ENCODE peak calls at places on chromosome 14, in five cellular contexts. One of them, this sample, is unnamed.

GRCh38 chr14:72595152-72595551 is 298.7 kb downstream of the DPF3 start:
- DNase-seq in OCI-LY7: no peak
- DNase-seq in stimulated activated CD4-positive, alpha-beta T cell treated with anti-CD3 and anti-CD28 coated beads, Interleukin-15, amount 100 ng/mL, for 1 hour: no peak
- DNase-seq in T-helper 1 cell: no peak
- DNase-seq in H54: no peak
- DNase-seq in this sample: no peak

GRCh38 chr14:33914676-33915516 is 36.0 kb downstream of the EGLN3 start:
- DNase-seq in OCI-LY7: no peak
- DNase-seq in stimulated activated CD4-positive, alpha-beta T cell treated with anti-CD3 and anti-CD28 coated beads, Interleukin-15, amount 100 ng/mL, for 1 hour: no peak
- DNase-seq in T-helper 1 cell: no peak
- DNase-seq in H54: peak
- DNase-seq in this sample: no peak

GRCh38 chr14:31561155-31561846 is at the start of gene NUBPL:
- DNase-seq in OCI-LY7: peak
- DNase-seq in stimulated activated CD4-positive, alpha-beta T cell treated with anti-CD3 and anti-CD28 coated beads, Interleukin-15, amount 100 ng/mL, for 1 hour: peak
- DNase-seq in T-helper 1 cell: peak
- DNase-seq in H54: peak
- DNase-seq in this sample: peak

GRCh38 chr14:30958555-30959407 is 66.7 kb upstream of the AP4S1 start:
- DNase-seq in OCI-LY7: no peak
- DNase-seq in stimulated activated CD4-positive, alpha-beta T cell treated with anti-CD3 and anti-CD28 coated beads, Interleukin-15, amount 100 ng/mL, for 1 hour: no peak
- DNase-seq in T-helper 1 cell: no peak
- DNase-seq in H54: no peak
- DNase-seq in this sample: no peak

GRCh38 chr14:52272375-52272774 is 4.9 kb downstream of the PTGDR start:
- DNase-seq in OCI-LY7: peak
- DNase-seq in stimulated activated CD4-positive, alpha-beta T cell treated with anti-CD3 and anti-CD28 coated beads, Interleukin-15, amount 100 ng/mL, for 1 hour: no peak
- DNase-seq in T-helper 1 cell: no peak
- DNase-seq in H54: peak
- DNase-seq in this sample: no peak

GRCh38 chr14:50714452-50715073 is 46.5 kb upstream of the SAV1 start:
- DNase-seq in OCI-LY7: peak
- DNase-seq in stimulated activated CD4-positive, alpha-beta T cell treated with anti-CD3 and anti-CD28 coated beads, Interleukin-15, amount 100 ng/mL, for 1 hour: no peak
- DNase-seq in T-helper 1 cell: no peak
- DNase-seq in H54: peak
- DNase-seq in this sample: no peak

GRCh38 chr14:89201645-89202044 is 215.4 kb downstream of the FOXN3 start:
- DNase-seq in OCI-LY7: no peak
- DNase-seq in stimulated activated CD4-positive, alpha-beta T cell treated with anti-CD3 and anti-CD28 coated beads, Interleukin-15, amount 100 ng/mL, for 1 hour: no peak
- DNase-seq in T-helper 1 cell: no peak
- DNase-seq in H54: no peak
- DNase-seq in this sample: no peak

GRCh38 chr14:24662753-24663152 is 28.8 kb upstream of the GZMB start:
- DNase-seq in OCI-LY7: no peak
- DNase-seq in stimulated activated CD4-positive, alpha-beta T cell treated with anti-CD3 and anti-CD28 coated beads, Interleukin-15, amount 100 ng/mL, for 1 hour: no peak
- DNase-seq in T-helper 1 cell: no peak
- DNase-seq in H54: no peak
- DNase-seq in this sample: no peak

GRCh38 chr14:53542692-53543091 is 389.6 kb upstream of the DDHD1 start:
- DNase-seq in OCI-LY7: no peak
- DNase-seq in stimulated activated CD4-positive, alpha-beta T cell treated with anti-CD3 and anti-CD28 coated beads, Interleukin-15, amount 100 ng/mL, for 1 hour: no peak
- DNase-seq in T-helper 1 cell: no peak
- DNase-seq in H54: no peak
- DNase-seq in this sample: peak

This sample was measured in DMS79 treated with DMSO at 0.1 percent for 48 hours.